ENCODE peak calls at places on chromosomes 2 and 18, in seven cellular contexts. W, U, Z, J, O, H and A are unnamed samples.

GRCh38 chr18:2920027-2920426 is 73.2 kb downstream of the EMILIN2 start:
- DNase-seq in J (no peak), H (no peak), W (no peak), Z (no peak), O (no peak), U (no peak), A (no peak)

GRCh38 chr18:9526458-9526857 is 51.1 kb downstream of the RALBP1 start:
- DNase-seq in H (no peak), U (no peak), J (no peak), W (no peak), O (no peak), Z (no peak), A (no peak)

GRCh38 chr2:207676827-207677354 is 34.5 kb upstream of the CCNYL1 start:
- DNase-seq in Z (peak), W (no peak), O (peak), J (no peak), U (no peak), H (peak), A (no peak)

GRCh38 chr2:158635961-158636601 is 159.0 kb upstream of the DAPL1 start:
- DNase-seq in W (no peak), O (no peak), J (no peak), Z (no peak), U (no peak), H (no peak), A (no peak)

GRCh38 chr2:8115966-8116365 is 565.9 kb upstream of the ID2 start:
- DNase-seq in O (no peak), H (no peak), W (no peak), Z (no peak), J (no peak), U (no peak), A (no peak)

GRCh38 chr2:29487967-29488550 is 372.8 kb downstream of the CLIP4 start:
- DNase-seq in J (no peak), O (peak), U (no peak), Z (no peak), W (no peak), H (no peak), A (no peak)

GRCh38 chr18:31658670-31659573 is 25.5 kb downstream of the B4GALT6 start:
- DNase-seq in J (no peak), W (no peak), H (peak), O (no peak), U (no peak), Z (no peak), A (no peak)

GRCh38 chr2:201483337-201483736 is 31.8 kb downstream of the STRADB start:
- DNase-seq in H (no peak), W (no peak), O (no peak), U (no peak), Z (no peak), J (no peak), A (no peak)

GRCh38 chr2:47771211-47771610 is 11.7 kb upstream of the MSH6 start:
- DNase-seq in O (peak), W (no peak), J (no peak), Z (peak), U (no peak), H (peak), A (no peak)

GRCh38 chr18:11570770-11571169 is 38.6 kb upstream of the SLC35G4 start:
- DNase-seq in O (no peak), W (no peak), U (no peak), J (no peak), Z (no peak), H (peak), A (no peak)

GRCh38 chr2:223865907-223866508 is 28.6 kb upstream of the AP1S3 start:
- DNase-seq in W (no peak), O (no peak), J (no peak), Z (peak), H (no peak), U (no peak), A (no peak)

GRCh38 chr2:128745946-128746345 is 427.3 kb upstream of the HS6ST1 start:
- DNase-seq in U (no peak), O (no peak), Z (no peak), W (no peak), H (no peak), J (no peak), A (no peak)

GRCh38 chr2:20649586-20650375 is 1.1 kb downstream of the HS1BP3 start:
- DNase-seq in H (no peak), Z (no peak), J (no peak), U (no peak), O (no peak), W (no peak), A (no peak)

GRCh38 chr2:30235008-30235655 is 3.8 kb downstream of the LBH start:
- DNase-seq in W (no peak), Z (no peak), H (no peak), O (no peak), J (no peak), U (peak), A (no peak)

GRCh38 chr2:71340176-71340575 is 8.6 kb downstream of the ZNF638 start:
- DNase-seq in J (no peak), U (no peak), H (no peak), W (no peak), O (no peak), Z (no peak), A (no peak)

GRCh38 chr18:63132819-63133200 is 186.8 kb downstream of the BCL2 start:
- DNase-seq in J (no peak), O (no peak), Z (no peak), H (no peak), U (no peak), W (no peak), A (no peak)

DNA sequence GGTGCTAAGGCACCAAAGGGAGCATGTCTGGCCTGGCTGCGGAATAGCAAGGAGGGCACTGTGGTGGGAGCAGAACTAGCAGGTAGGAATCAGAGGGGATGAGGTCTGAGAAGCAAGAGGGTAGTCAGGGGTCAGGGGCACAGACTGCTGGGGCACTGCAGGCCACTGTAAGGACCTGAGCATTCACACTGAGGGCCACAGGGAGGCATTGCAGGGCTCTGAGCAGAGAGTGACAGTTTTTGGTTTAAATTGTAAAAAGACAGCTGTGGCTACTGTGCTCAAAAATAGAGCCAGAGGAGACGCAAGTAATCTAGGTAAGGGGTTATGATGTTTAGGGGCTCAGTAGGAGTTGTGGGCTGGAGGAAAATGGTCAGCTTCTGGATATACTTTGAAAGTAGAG is 41.5 kb downstream of the ARHGAP25 start:
- DNase-seq in J (no peak), Z (no peak), W (no peak), H (no peak), O (no peak), U (no peak), A (no peak)
- TF ChIP-seq CTCF in J (no peak), Z (no peak), W (no peak), H (no peak), O (no peak), U (no peak), A (peak)

GRCh38 chr2:210171309-210172218 is at the start of gene KANSL1L:
- DNase-seq in Z (peak), W (peak), U (peak), J (peak), O (peak), H (peak), A (peak)
- TF ChIP-seq CTCF in Z (no peak), W (no peak), U (no peak), J (no peak), O (no peak), H (no peak), A (no peak)

GRCh38 chr2:212891580-212891979 is 259.8 kb downstream of the IKZF2 start:
- DNase-seq in Z (no peak), H (no peak), O (no peak), U (no peak), J (no peak), W (no peak), A (no peak)

GRCh38 chr2:212893216-212893615 is 258.2 kb downstream of the IKZF2 start:
- DNase-seq in W (no peak), U (no peak), H (no peak), O (no peak), J (no peak), Z (no peak), A (no peak)

GRCh38 chr2:212894026-212894425 is 257.4 kb downstream of the IKZF2 start:
- DNase-seq in H (no peak), O (no peak), W (no peak), J (no peak), Z (no peak), U (no peak), A (no peak)

GRCh38 chr2:212897296-212897695 is 254.1 kb downstream of the IKZF2 start:
- DNase-seq in W (no peak), Z (no peak), J (no peak), H (no peak), O (no peak), U (no peak), A (no peak)

DNA sequence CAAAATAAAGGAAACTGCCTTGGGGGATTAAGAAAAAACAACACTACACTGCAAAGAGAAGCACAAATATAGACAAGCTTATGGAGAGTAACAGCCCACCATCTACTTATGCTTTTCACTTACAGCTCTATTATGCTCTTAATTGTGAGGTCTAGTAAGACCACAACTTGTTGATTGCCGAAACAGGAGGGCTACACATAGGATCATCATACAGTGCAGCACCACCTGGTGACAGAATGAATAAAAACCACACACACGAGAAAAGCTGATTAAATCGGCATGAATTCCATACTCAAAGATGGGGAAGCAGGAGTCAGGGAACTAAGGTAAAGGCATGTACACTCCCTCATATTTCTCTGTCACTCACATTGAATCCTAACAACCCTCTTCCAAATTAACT is 259.2 kb downstream of the IKZF2 start:
- DNase-seq in J (no peak), H (peak), O (peak), U (no peak), W (peak), Z (no peak), A (no peak)
- TF ChIP-seq CTCF in J (no peak), H (peak), O (peak), U (no peak), W (peak), Z (no peak), A (peak)

GRCh38 chr2:150100311-150100710 is 387.2 kb downstream of the RND3 start:
- DNase-seq in Z (no peak), O (no peak), H (no peak), J (no peak), U (no peak), W (no peak), A (no peak)

GRCh38 chr2:150095361-150095760 is 392.1 kb downstream of the RND3 start:
- DNase-seq in W (no peak), U (no peak), Z (no peak), H (no peak), J (no peak), O (no peak), A (no peak)

GRCh38 chr2:150097402-150097801 is 390.1 kb downstream of the RND3 start:
- DNase-seq in H (no peak), O (no peak), W (no peak), U (no peak), Z (no peak), J (no peak), A (no peak)

GRCh38 chr2:150099805-150100204 is 387.7 kb downstream of the RND3 start:
- DNase-seq in J (no peak), W (no peak), Z (no peak), U (no peak), O (no peak), H (no peak), A (no peak)

GRCh38 chr2:150097891-150098595 is 389.4 kb downstream of the RND3 start:
- DNase-seq in J (no peak), U (no peak), Z (no peak), O (no peak), W (no peak), H (no peak), A (no peak)
- TF ChIP-seq CTCF in J (no peak), U (no peak), Z (no peak), O (peak), W (no peak), H (peak), A (no peak)

GRCh38 chr2:42334220-42334619 is 26.8 kb downstream of the COX7A2L start:
- DNase-seq in J (no peak), O (no peak), Z (no peak), H (no peak), W (no peak), U (no peak), A (no peak)

GRCh38 chr2:42332575-42332974 is 28.4 kb downstream of the COX7A2L start:
- DNase-seq in W (no peak), H (no peak), U (no peak), J (no peak), O (no peak), Z (no peak), A (no peak)

GRCh38 chr2:42329779-42330178 is 31.2 kb downstream of the COX7A2L start:
- DNase-seq in U (no peak), H (no peak), J (no peak), Z (no peak), O (no peak), W (no peak), A (no peak)

GRCh38 chr2:42333579-42333978 is 27.4 kb downstream of the COX7A2L start:
- DNase-seq in O (no peak), J (no peak), W (no peak), Z (no peak), U (no peak), H (no peak), A (no peak)

GRCh38 chr2:42331569-42332284 is 29.3 kb downstream of the COX7A2L start:
- DNase-seq in H (no peak), W (no peak), Z (no peak), U (no peak), J (no peak), O (no peak), A (no peak)
- TF ChIP-seq CTCF in H (no peak), W (no peak), Z (no peak), U (no peak), J (no peak), O (no peak), A (no peak)

GRCh38 chr2:41981417-41981816 is 66.4 kb upstream of the PKDCC start:
- DNase-seq in Z (no peak), O (no peak), W (no peak), U (no peak), H (no peak), J (no peak), A (no peak)
- TF ChIP-seq CTCF in Z (no peak), O (no peak), W (no peak), U (no peak), H (no peak), J (no peak), A (no peak)